ENCODE peak calls at places on chromosomes 12 and 14, in nine cellular contexts. E is NCI-H774; J is natural killer cell; K is SK-N-SH; Z is KBM-7; T is uterus; L is HTR-8/SVneo; M is stimulated activated naive CD4-positive, alpha-beta T cell; F is H1. U is an unnamed sample.

GRCh38 chr12:84924956-84925355 is 12.4 kb upstream of the SLC6A15 start:
- DNase-seq in E (no peak), J (no peak), K (no peak), Z (no peak), T (no peak), L (no peak), M (no peak), F (no peak), U (no peak)

GRCh38 chr12:63070709-63071108 is 80.3 kb downstream of the AVPR1A start:
- DNase-seq in E (no peak), J (no peak), K (no peak), Z (no peak), T (no peak), L (no peak), M (no peak), F (no peak), U (no peak)

GRCh38 chr12:92047058-92047826 is 98.4 kb downstream of the BTG1 start:
- DNase-seq in E (no peak), J (no peak), K (no peak), Z (no peak), T (no peak), L (no peak), M (no peak), F (no peak), U (no peak)

GRCh38 chr12:11719678-11720099 is 70.2 kb downstream of the ETV6 start:
- DNase-seq in E (no peak), J (no peak), K (peak; percentile 58), Z (peak; percentile 88), T (no peak), L (peak; percentile 82), M (no peak), F (peak; percentile 36), U (no peak)

GRCh38 chr14:61346793-61347192 is 25.4 kb downstream of the PRKCH start:
- DNase-seq in E (no peak), J (no peak), K (no peak), Z (no peak), T (no peak), L (no peak), M (no peak), F (no peak), U (no peak)

GRCh38 chr12:26360062-26360461 is 164.7 kb downstream of the SSPN start:
- DNase-seq in E (no peak), J (no peak), K (no peak), Z (no peak), T (no peak), L (no peak), M (no peak), F (no peak), U (no peak)

GRCh38 chr12:21697829-21698630 is 40.4 kb upstream of the LDHB start:
- DNase-seq in E (peak; percentile 24), J (no peak), K (peak; percentile 22), Z (peak; percentile 32), T (no peak), L (no peak), M (no peak), F (no peak), U (no peak)

GRCh38 chr12:104596128-104596799 is 139.5 kb downstream of the CHST11 start:
- DNase-seq in E (no peak), J (no peak), K (no peak), Z (no peak), T (peak; percentile 68), L (no peak), M (no peak), F (no peak), U (no peak)

GRCh38 chr14:99595524-99595923 is 8.5 kb downstream of the CCDC85C start:
- DNase-seq in E (no peak), J (no peak), K (no peak), Z (no peak), T (no peak), L (no peak), M (no peak), F (no peak), U (no peak)

GRCh38 chr14:94011795-94012194 is 14.3 kb upstream of the OTUB2 start:
- DNase-seq in E (no peak), J (no peak), K (no peak), Z (no peak), T (no peak), L (no peak), M (no peak), F (no peak), U (no peak)

GRCh38 chr12:11015775-11016430 is 6.5 kb downstream of the TAS2R19 start:
- DNase-seq in E (no peak), J (no peak), K (no peak), Z (peak; percentile 9), T (no peak), L (no peak), M (no peak), F (no peak), U (no peak)

GRCh38 chr12:27965966-27966365 is 6.6 kb downstream of the PTHLH start:
- DNase-seq in E (no peak), J (no peak), K (no peak), Z (no peak), T (no peak), L (no peak), M (no peak), F (no peak), U (no peak)

GRCh38 chr14:40113671-40114070 is 681.4 kb upstream of the FBXO33 start:
- DNase-seq in E (no peak), J (no peak), K (no peak), Z (no peak), T (no peak), L (no peak), M (no peak), F (no peak), U (no peak)

GRCh38 chr12:81167694-81168093 is 89.8 kb downstream of the ACSS3 start:
- DNase-seq in E (no peak), J (no peak), K (no peak), Z (no peak), T (no peak), L (no peak), M (no peak), F (no peak), U (no peak)

GRCh38 chr12:20063116-20063515 is 305.2 kb upstream of the PDE3A start:
- DNase-seq in E (no peak), J (no peak), K (no peak), Z (no peak), T (no peak), L (no peak), M (no peak), F (no peak), U (no peak)

GRCh38 chr14:54621686-54622085 is 54.8 kb downstream of the SAMD4A start:
- DNase-seq in E (no peak), J (no peak), K (no peak), Z (no peak), T (no peak), L (no peak), M (no peak), F (no peak), U (no peak)

GRCh38 chr12:124191024-124191359 is 103.9 kb upstream of the RFLNA start:
- DNase-seq in E (peak; percentile 17), J (no peak), K (peak; percentile 40), Z (peak; percentile 81), T (no peak), L (peak; percentile 45), M (no peak), F (no peak), U (no peak)

GRCh38 chr14:54589843-54590242 is 22.9 kb downstream of the SAMD4A start:
- DNase-seq in E (no peak), J (no peak), K (no peak), Z (no peak), T (no peak), L (no peak), M (no peak), F (no peak), U (no peak)

U was measured in effector CD8-positive, alpha-beta T cell.